ENCODE peak calls at places on chromosomes 5 and 9, in ten cellular contexts. One of them, this sample, is unnamed.

GRCh38 chr9:138075961-138076649 is 198.5 kb downstream of the CACNA1B start:
- DNase-seq in stimulated activated CD4-positive, alpha-beta T cell treated with anti-CD3 and anti-CD28 coated beads, Interleukin-1b, Interleukin-23, amount 100 ng/mL, for 1 hour: no peak
- DNase-seq in D721Med: no peak
- DNase-seq in GM10248: no peak
- DNase-seq in stimulated activated CD8-positive, alpha-beta memory T cell treated with anti-CD3 and anti-CD28 coated beads, Interleukin-2, amount 100 ng/mL, for 1 hour: no peak
- DNase-seq in omental fat pad: no peak
- DNase-seq in hippocampal formation: no peak
- DNase-seq in aorta: peak; percentile 45
- DNase-seq in glomerular endothelial cell: no peak
- DNase-seq in anterior cingulate cortex: no peak
- DNase-seq in this sample: no peak

GRCh38 chr5:78467744-78468357 is 107.4 kb downstream of the SCAMP1 start:
- DNase-seq in hippocampal formation: peak; percentile 35
- DNase-seq in D721Med: no peak
- DNase-seq in stimulated activated CD8-positive, alpha-beta memory T cell treated with anti-CD3 and anti-CD28 coated beads, Interleukin-2, amount 100 ng/mL, for 1 hour: no peak
- DNase-seq in glomerular endothelial cell: no peak
- DNase-seq in aorta: no peak
- DNase-seq in stimulated activated CD4-positive, alpha-beta T cell treated with anti-CD3 and anti-CD28 coated beads, Interleukin-1b, Interleukin-23, amount 100 ng/mL, for 1 hour: no peak
- DNase-seq in omental fat pad: no peak
- DNase-seq in anterior cingulate cortex: no peak
- DNase-seq in GM10248: peak; percentile 31
- DNase-seq in this sample: peak; percentile 53

GRCh38 chr5:115267617-115268016 is 4.9 kb upstream of the PGGT1B start:
- DNase-seq in glomerular endothelial cell: no peak
- DNase-seq in omental fat pad: no peak
- DNase-seq in hippocampal formation: no peak
- DNase-seq in GM10248: no peak
- DNase-seq in aorta: no peak
- DNase-seq in stimulated activated CD8-positive, alpha-beta memory T cell treated with anti-CD3 and anti-CD28 coated beads, Interleukin-2, amount 100 ng/mL, for 1 hour: no peak
- DNase-seq in stimulated activated CD4-positive, alpha-beta T cell treated with anti-CD3 and anti-CD28 coated beads, Interleukin-1b, Interleukin-23, amount 100 ng/mL, for 1 hour: no peak
- DNase-seq in D721Med: no peak
- DNase-seq in anterior cingulate cortex: no peak
- DNase-seq in this sample: no peak

GRCh38 chr9:120985759-120986353 is 59.3 kb upstream of the TRAF1 start:
- DNase-seq in hippocampal formation: peak; percentile 29
- DNase-seq in GM10248: peak; percentile 48
- DNase-seq in stimulated activated CD4-positive, alpha-beta T cell treated with anti-CD3 and anti-CD28 coated beads, Interleukin-1b, Interleukin-23, amount 100 ng/mL, for 1 hour: no peak
- DNase-seq in glomerular endothelial cell: peak; percentile 66
- DNase-seq in omental fat pad: no peak
- DNase-seq in stimulated activated CD8-positive, alpha-beta memory T cell treated with anti-CD3 and anti-CD28 coated beads, Interleukin-2, amount 100 ng/mL, for 1 hour: no peak
- DNase-seq in anterior cingulate cortex: no peak
- DNase-seq in aorta: no peak
- DNase-seq in D721Med: no peak
- DNase-seq in this sample: peak; percentile 74

GRCh38 chr5:143416411-143416810 is 12.9 kb upstream of the NR3C1 start:
- DNase-seq in anterior cingulate cortex: no peak
- DNase-seq in aorta: no peak
- DNase-seq in D721Med: no peak
- DNase-seq in GM10248: no peak
- DNase-seq in omental fat pad: no peak
- DNase-seq in stimulated activated CD4-positive, alpha-beta T cell treated with anti-CD3 and anti-CD28 coated beads, Interleukin-1b, Interleukin-23, amount 100 ng/mL, for 1 hour: no peak
- DNase-seq in hippocampal formation: no peak
- DNase-seq in glomerular endothelial cell: no peak
- DNase-seq in stimulated activated CD8-positive, alpha-beta memory T cell treated with anti-CD3 and anti-CD28 coated beads, Interleukin-2, amount 100 ng/mL, for 1 hour: no peak
- DNase-seq in this sample: no peak

GRCh38 chr9:122948313-122948712 is 7.5 kb downstream of the RABGAP1 start:
- DNase-seq in aorta: no peak
- DNase-seq in GM10248: no peak
- DNase-seq in stimulated activated CD4-positive, alpha-beta T cell treated with anti-CD3 and anti-CD28 coated beads, Interleukin-1b, Interleukin-23, amount 100 ng/mL, for 1 hour: no peak
- DNase-seq in hippocampal formation: no peak
- DNase-seq in D721Med: no peak
- DNase-seq in anterior cingulate cortex: no peak
- DNase-seq in glomerular endothelial cell: no peak
- DNase-seq in stimulated activated CD8-positive, alpha-beta memory T cell treated with anti-CD3 and anti-CD28 coated beads, Interleukin-2, amount 100 ng/mL, for 1 hour: no peak
- DNase-seq in omental fat pad: no peak
- DNase-seq in this sample: no peak

GRCh38 chr9:16139781-16140180 is 586.9 kb downstream of the CCDC171 start:
- DNase-seq in hippocampal formation: no peak
- DNase-seq in aorta: no peak
- DNase-seq in anterior cingulate cortex: no peak
- DNase-seq in stimulated activated CD8-positive, alpha-beta memory T cell treated with anti-CD3 and anti-CD28 coated beads, Interleukin-2, amount 100 ng/mL, for 1 hour: no peak
- DNase-seq in GM10248: no peak
- DNase-seq in omental fat pad: no peak
- DNase-seq in D721Med: no peak
- DNase-seq in glomerular endothelial cell: no peak
- DNase-seq in stimulated activated CD4-positive, alpha-beta T cell treated with anti-CD3 and anti-CD28 coated beads, Interleukin-1b, Interleukin-23, amount 100 ng/mL, for 1 hour: no peak
- DNase-seq in this sample: no peak

GRCh38 chr9:123269316-123269715 is 930 bp upstream of the STRBP start:
- DNase-seq in glomerular endothelial cell: no peak
- DNase-seq in hippocampal formation: no peak
- DNase-seq in anterior cingulate cortex: no peak
- DNase-seq in GM10248: no peak
- DNase-seq in stimulated activated CD4-positive, alpha-beta T cell treated with anti-CD3 and anti-CD28 coated beads, Interleukin-1b, Interleukin-23, amount 100 ng/mL, for 1 hour: no peak
- DNase-seq in D721Med: no peak
- DNase-seq in stimulated activated CD8-positive, alpha-beta memory T cell treated with anti-CD3 and anti-CD28 coated beads, Interleukin-2, amount 100 ng/mL, for 1 hour: no peak
- DNase-seq in aorta: no peak
- DNase-seq in omental fat pad: no peak
- DNase-seq in this sample: no peak

GRCh38 chr5:132503244-132503643 is 12.7 kb upstream of the IRF1 start:
- DNase-seq in glomerular endothelial cell: no peak
- DNase-seq in GM10248: no peak
- DNase-seq in stimulated activated CD4-positive, alpha-beta T cell treated with anti-CD3 and anti-CD28 coated beads, Interleukin-1b, Interleukin-23, amount 100 ng/mL, for 1 hour: no peak
- DNase-seq in stimulated activated CD8-positive, alpha-beta memory T cell treated with anti-CD3 and anti-CD28 coated beads, Interleukin-2, amount 100 ng/mL, for 1 hour: no peak
- DNase-seq in anterior cingulate cortex: no peak
- DNase-seq in omental fat pad: no peak
- DNase-seq in hippocampal formation: no peak
- DNase-seq in aorta: no peak
- DNase-seq in D721Med: no peak
- DNase-seq in this sample: no peak

GRCh38 chr5:108726446-108727091 is 21.1 kb upstream of the FER start:
- DNase-seq in hippocampal formation: peak; percentile 67
- DNase-seq in stimulated activated CD4-positive, alpha-beta T cell treated with anti-CD3 and anti-CD28 coated beads, Interleukin-1b, Interleukin-23, amount 100 ng/mL, for 1 hour: no peak
- DNase-seq in omental fat pad: no peak
- DNase-seq in stimulated activated CD8-positive, alpha-beta memory T cell treated with anti-CD3 and anti-CD28 coated beads, Interleukin-2, amount 100 ng/mL, for 1 hour: no peak
- DNase-seq in aorta: no peak
- DNase-seq in GM10248: no peak
- DNase-seq in glomerular endothelial cell: no peak
- DNase-seq in anterior cingulate cortex: peak; percentile 23
- DNase-seq in D721Med: no peak
- DNase-seq in this sample: no peak

This sample was measured in A172.